ENCODE peak calls at places on chromosomes 5 and 9, in four cellular contexts. One of them, this sample, is unnamed.

GRCh38 chr9:72453797-72454196 is 67.6 kb upstream of the TMC1 start:
- DNase-seq in effector memory CD4-positive, alpha-beta T cell: no peak
- DNase-seq in HS-5: no peak
- DNase-seq in NCI-H2029: no peak
- DNase-seq in this sample: no peak

GRCh38 chr5:92909545-92909962 is 671.5 kb downstream of the NR2F1-AS1 start:
- DNase-seq in effector memory CD4-positive, alpha-beta T cell: no peak
- DNase-seq in HS-5: no peak
- DNase-seq in NCI-H2029: no peak
- DNase-seq in this sample: no peak

GRCh38 chr9:80775515-80775914 is 913.8 kb downstream of the TLE1 start:
- DNase-seq in effector memory CD4-positive, alpha-beta T cell: no peak
- DNase-seq in HS-5: no peak
- DNase-seq in NCI-H2029: peak
- DNase-seq in this sample: no peak

GRCh38 chr5:150141544-150142188 is 14.0 kb downstream of the PDGFRB start:
- DNase-seq in effector memory CD4-positive, alpha-beta T cell: no peak
- DNase-seq in HS-5: no peak
- DNase-seq in NCI-H2029: no peak
- DNase-seq in this sample: no peak

GRCh38 chr9:115098226-115098965 is 19.6 kb downstream of the TNC start:
- DNase-seq in effector memory CD4-positive, alpha-beta T cell: no peak
- DNase-seq in HS-5: no peak
- DNase-seq in NCI-H2029: no peak
- DNase-seq in this sample: no peak

GRCh38 chr5:151483647-151484046 is 36.2 kb downstream of the SLC36A1 start:
- DNase-seq in effector memory CD4-positive, alpha-beta T cell: no peak
- DNase-seq in HS-5: no peak
- DNase-seq in NCI-H2029: no peak
- DNase-seq in this sample: no peak

GRCh38 chr5:126235628-126236027 is 187.6 kb upstream of the GRAMD2B start:
- DNase-seq in effector memory CD4-positive, alpha-beta T cell: no peak
- DNase-seq in HS-5: no peak
- DNase-seq in NCI-H2029: no peak
- DNase-seq in this sample: no peak

GRCh38 chr9:27176971-27177370 is 67.9 kb downstream of the TEK start:
- DNase-seq in effector memory CD4-positive, alpha-beta T cell: no peak
- DNase-seq in HS-5: no peak
- DNase-seq in NCI-H2029: peak
- DNase-seq in this sample: no peak

GRCh38 chr5:34053571-34054271 is 10.7 kb upstream of the C1QTNF3 start:
- DNase-seq in effector memory CD4-positive, alpha-beta T cell: no peak
- DNase-seq in HS-5: no peak
- DNase-seq in NCI-H2029: no peak
- DNase-seq in this sample: no peak

This sample was measured in GM18507.